ENCODE peak calls at places on chromosomes 3 and 15, in six cellular contexts. D is K562, K is H1, B is GM12878, N is HepG2, Z is GM12892. Q is an unnamed sample.

GRCh38 chr3:184380210-184380626 is 364 bp downstream of the CHRD start:
- DNase-seq in D (peak), K (peak), B (no peak), N (peak), Z (no peak), Q (peak)

GRCh38 chr3:61927332-61927731 is 366.0 kb downstream of the PTPRG start:
- DNase-seq in D (no peak), K (no peak), B (no peak), N (no peak), Z (no peak), Q (no peak)

GRCh38 chr15:55514414-55514850 is 6.4 kb upstream of the DNAAF4 start:
- DNase-seq in D (no peak), K (no peak), B (no peak), N (no peak), Z (no peak), Q (no peak)

GRCh38 chr3:124559650-124560405 is 170.4 kb upstream of the UMPS start:
- DNase-seq in D (peak), K (peak), B (no peak), N (peak), Z (peak), Q (peak)

GRCh38 chr3:158109804-158110657 is at the start of gene RSRC1:
- DNase-seq in D (peak), K (peak), B (peak), N (peak), Z (no peak), Q (no peak)

GRCh38 chr15:86634146-86634545 is 554.5 kb downstream of the AGBL1 start:
- DNase-seq in D (no peak), K (no peak), B (no peak), N (no peak), Z (no peak), Q (no peak)

GRCh38 chr15:35751421-35752133 is 205.6 kb upstream of the DPH6 start:
- DNase-seq in D (peak), K (peak), B (peak), N (peak), Z (no peak), Q (no peak)

GRCh38 chr3:112649478-112649735 is 8.5 kb upstream of the CCDC80 start:
- DNase-seq in D (no peak), K (no peak), B (no peak), N (no peak), Z (no peak), Q (no peak)

GRCh38 chr3:187705164-187705563 is 2.8 kb upstream of the RTP2 start:
- DNase-seq in D (no peak), K (no peak), B (no peak), N (no peak), Z (no peak), Q (no peak)

DNA sequence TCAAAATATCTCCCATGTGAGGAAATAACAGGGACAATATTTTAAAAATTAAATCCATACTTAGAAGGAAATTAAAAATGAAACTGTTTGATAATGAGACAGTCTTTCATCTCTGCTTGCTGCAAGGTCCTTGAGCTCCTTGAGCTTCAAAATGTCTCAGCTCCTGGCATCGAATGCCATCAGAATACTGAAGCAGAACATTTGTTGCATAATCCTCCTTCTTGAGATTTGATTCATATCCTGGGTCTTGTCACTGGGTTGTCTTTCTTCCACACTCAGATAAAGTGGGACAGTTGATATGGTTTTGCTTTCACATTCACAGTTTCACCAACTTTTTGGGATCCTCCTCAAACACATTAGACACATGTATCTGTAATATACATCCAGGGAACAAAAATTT is 27.8 kb downstream of the COL8A1 start:
- DNase-seq in D (no peak), K (no peak), B (no peak), N (no peak), Z (no peak), Q (no peak)
- TF ChIP-seq TAF1 in D (no peak), K (no peak), B (no peak), N (no peak), Z (no peak), Q (no peak)

GRCh38 chr3:167728631-167729335 is 5.9 kb downstream of the PDCD10 start:
- DNase-seq in D (peak), K (no peak), B (no peak), N (no peak), Z (no peak), Q (no peak)

GRCh38 chr3:167728176-167728575 is 6.5 kb downstream of the PDCD10 start:
- DNase-seq in D (peak), K (no peak), B (no peak), N (no peak), Z (no peak), Q (no peak)

GRCh38 chr3:167718582-167718981 is 16.1 kb downstream of the PDCD10 start:
- DNase-seq in D (peak), K (no peak), B (no peak), N (no peak), Z (no peak), Q (no peak)

GRCh38 chr3:167723025-167723512 is 11.6 kb downstream of the PDCD10 start:
- DNase-seq in D (peak), K (no peak), B (no peak), N (no peak), Z (no peak), Q (no peak)

GRCh38 chr3:167723872-167724271 is 10.8 kb downstream of the PDCD10 start:
- DNase-seq in D (peak), K (no peak), B (no peak), N (no peak), Z (no peak), Q (no peak)
- TF ChIP-seq POLR2A in D (no peak), K (no peak), B (no peak), N (no peak), Z (no peak), Q (no peak)

GRCh38 chr3:13242364-13242737 is 169.1 kb upstream of the IQSEC1 start:
- DNase-seq in D (no peak), K (no peak), B (no peak), N (no peak), Z (no peak), Q (no peak)

GRCh38 chr3:13245579-13245978 is 172.3 kb upstream of the IQSEC1 start:
- DNase-seq in D (no peak), K (no peak), B (no peak), N (peak), Z (no peak), Q (no peak)

GRCh38 chr3:13244695-13245449 is 171.6 kb upstream of the IQSEC1 start:
- DNase-seq in D (no peak), K (no peak), B (no peak), N (no peak), Z (no peak), Q (no peak)

GRCh38 chr3:13241621-13242363 is 168.6 kb upstream of the IQSEC1 start:
- DNase-seq in D (no peak), K (no peak), B (no peak), N (no peak), Z (no peak), Q (no peak)

DNA sequence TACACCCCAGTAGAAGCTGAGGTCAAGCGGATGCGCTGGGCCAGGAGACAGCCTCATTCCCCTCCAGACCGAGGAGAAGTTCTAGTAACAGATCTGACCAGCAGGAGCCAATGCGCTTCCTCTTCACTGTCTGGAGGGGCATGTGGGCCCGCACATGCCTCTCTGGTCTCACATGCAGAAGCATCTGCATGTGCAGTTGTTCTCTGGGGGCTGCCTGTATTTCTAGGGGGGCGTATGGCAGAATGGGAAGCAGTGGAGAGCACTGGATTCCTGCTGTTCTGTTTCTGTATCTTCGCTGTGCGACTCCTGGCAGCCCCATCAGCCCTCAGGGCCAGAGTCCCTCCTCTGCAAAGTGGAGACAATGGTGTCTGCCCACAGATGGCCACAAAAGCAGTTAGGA is 170.3 kb upstream of the IQSEC1 start:
- DNase-seq in D (no peak), K (no peak), B (no peak), N (no peak), Z (no peak), Q (no peak)
- TF ChIP-seq TAF1 in D (no peak), K (no peak), B (no peak), N (no peak), Z (no peak), Q (no peak)

DNA sequence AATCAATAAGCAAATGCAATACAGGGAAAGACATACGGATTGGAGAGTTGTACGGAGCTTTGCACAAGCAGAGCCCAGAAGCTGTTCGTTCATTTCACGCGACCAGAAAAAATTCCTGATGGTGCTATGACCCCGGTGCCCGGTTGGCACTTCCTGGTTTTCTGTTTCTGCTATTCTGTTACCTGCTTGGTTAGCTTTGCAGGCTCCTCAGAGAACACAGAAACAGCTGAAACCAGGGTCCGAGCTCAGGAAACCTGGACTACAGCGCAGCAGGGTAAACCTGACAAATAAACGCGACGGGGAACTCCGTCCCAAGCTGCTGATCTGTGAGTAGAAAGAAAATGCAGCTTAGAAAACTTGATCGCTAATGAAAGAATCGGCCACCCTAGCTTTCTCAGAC is 893 bp downstream of the CNTN3 start:
- DNase-seq in D (no peak), K (no peak), B (no peak), N (no peak), Z (no peak), Q (no peak)
- TF ChIP-seq POLR2A in D (no peak), K (no peak), B (no peak), N (no peak), Z (no peak), Q (no peak)

GRCh38 chr3:42476225-42477160 is 25.9 kb upstream of the VIPR1 start:
- DNase-seq in D (no peak), K (no peak), B (no peak), N (no peak), Z (no peak), Q (no peak)
- TF ChIP-seq TAF1 in D (no peak), K (no peak), B (no peak), N (no peak), Z (no peak), Q (no peak)

GRCh38 chr3:194686816-194687637 is 1.3 kb downstream of the FAM43A start:
- DNase-seq in D (no peak), K (peak), B (no peak), N (no peak), Z (peak), Q (no peak)

GRCh38 chr3:194688207-194688711 is 2.6 kb downstream of the FAM43A start:
- DNase-seq in D (no peak), K (no peak), B (no peak), N (peak), Z (peak), Q (no peak)

GRCh38 chr3:194688946-194689345 is 3.3 kb downstream of the FAM43A start:
- DNase-seq in D (no peak), K (no peak), B (no peak), N (no peak), Z (no peak), Q (no peak)

GRCh38 chr3:194686414-194686815 is 732 bp downstream of the FAM43A start:
- DNase-seq in D (no peak), K (no peak), B (no peak), N (no peak), Z (no peak), Q (no peak)

GRCh38 chr3:194687638-194688206 is 2.0 kb downstream of the FAM43A start:
- DNase-seq in D (no peak), K (peak), B (no peak), N (no peak), Z (peak), Q (peak)
- TF ChIP-seq POLR2A in D (no peak), K (no peak), B (peak), N (no peak), Z (no peak), Q (no peak)

GRCh38 chr15:81189583-81190283 is 6.9 kb upstream of the IL16 start:
- DNase-seq in D (no peak), K (peak), B (no peak), N (no peak), Z (no peak), Q (no peak)
- TF ChIP-seq TAF1 in D (no peak), K (no peak), B (no peak), N (no peak), Z (no peak), Q (no peak)

GRCh38 chr15:66841953-66842681 is 140.1 kb downstream of the SMAD6 start:
- DNase-seq in D (peak), K (no peak), B (no peak), N (peak), Z (no peak), Q (no peak)
- TF ChIP-seq POLR2A in D (no peak), K (no peak), B (no peak), N (no peak), Z (no peak), Q (no peak)

GRCh38 chr15:43225201-43225949 is 4.6 kb upstream of the EPB42 start:
- DNase-seq in D (peak), K (no peak), B (peak), N (peak), Z (peak), Q (peak)

GRCh38 chr15:43232289-43232874 is 11.6 kb upstream of the EPB42 start:
- DNase-seq in D (no peak), K (no peak), B (no peak), N (no peak), Z (no peak), Q (no peak)

GRCh38 chr15:43230640-43231115 is 9.9 kb upstream of the EPB42 start:
- DNase-seq in D (peak), K (no peak), B (no peak), N (no peak), Z (no peak), Q (no peak)

GRCh38 chr15:43226436-43227305 is 5.9 kb upstream of the EPB42 start:
- DNase-seq in D (no peak), K (no peak), B (no peak), N (no peak), Z (no peak), Q (no peak)

GRCh38 chr15:43229977-43230376 is 9.2 kb upstream of the EPB42 start:
- DNase-seq in D (no peak), K (no peak), B (no peak), N (no peak), Z (no peak), Q (no peak)
- TF ChIP-seq TAF1 in D (no peak), K (no peak), B (no peak), N (no peak), Z (no peak), Q (no peak)

GRCh38 chr15:90883971-90884718 is at the start of gene FES:
- DNase-seq in D (no peak), K (peak), B (no peak), N (no peak), Z (no peak), Q (no peak)
- TF ChIP-seq POLR2A in D (no peak), K (no peak), B (peak), N (no peak), Z (no peak), Q (no peak)

Q was measured in GM12891.